ENCODE peak calls at places on chromosome 3, in nine cellular contexts. H, J, S, A, Y, T, Z, F and G are unnamed samples.

GRCh38 chr3:14301558-14301957 is 100.8 kb upstream of the SLC6A6 start:
- DNase-seq in H (peak; percentile 65), J (no peak), S (no peak), A (no peak), Y (no peak), T (no peak), Z (no peak), F (peak; percentile 45), G (no peak)

GRCh38 chr3:58630081-58630709 is 36.4 kb downstream of the FAM3D start:
- DNase-seq in H (peak; percentile 43), J (peak; percentile 39), S (peak; percentile 62), A (peak; percentile 40), Y (no peak), T (peak; percentile 33), Z (peak; percentile 48), F (peak; percentile 93), G (peak; percentile 62)

GRCh38 chr3:23019596-23020300 is 183.4 kb upstream of the UBE2E2 start:
- DNase-seq in H (no peak), J (peak; percentile 59), S (no peak), A (peak; percentile 70), Y (no peak), T (peak; percentile 44), Z (no peak), F (no peak), G (no peak)

GRCh38 chr3:13932578-13933295 is 52.9 kb upstream of the WNT7A start:
- DNase-seq in H (peak; percentile 6), J (no peak), S (no peak), A (no peak), Y (no peak), T (no peak), Z (no peak), F (peak; percentile 22), G (peak; percentile 41)

GRCh38 chr3:151589311-151589710 is 128.4 kb upstream of the IGSF10 start:
- DNase-seq in H (no peak), J (peak; percentile 24), S (no peak), A (no peak), Y (no peak), T (no peak), Z (no peak), F (no peak), G (no peak)

GRCh38 chr3:43863966-43864933 is 173.5 kb downstream of the ABHD5 start:
- DNase-seq in H (no peak), J (no peak), S (no peak), A (no peak), Y (no peak), T (no peak), Z (no peak), F (no peak), G (no peak)

GRCh38 chr3:65883614-65884013 is 155.1 kb downstream of the MAGI1 start:
- DNase-seq in H (no peak), J (peak; percentile 28), S (peak; percentile 68), A (no peak), Y (no peak), T (peak; percentile 14), Z (no peak), F (no peak), G (no peak)

GRCh38 chr3:56467801-56468183 is 475 bp downstream of the ERC2 start:
- DNase-seq in H (no peak), J (no peak), S (no peak), A (no peak), Y (no peak), T (no peak), Z (no peak), F (peak; percentile 53), G (peak; percentile 0)

GRCh38 chr3:156673732-156674045 is 701 bp upstream of the TIPARP start:
- DNase-seq in H (no peak), J (no peak), S (no peak), A (no peak), Y (no peak), T (no peak), Z (no peak), F (no peak), G (no peak)

GRCh38 chr3:156674046-156674910 is at the start of gene TIPARP:
- DNase-seq in H (peak; percentile 98), J (peak; percentile 96), S (peak; percentile 99), A (peak; percentile 95), Y (peak; percentile 99), T (peak; percentile 90), Z (peak; percentile 100), F (peak; percentile 95), G (peak; percentile 99)

GRCh38 chr3:156675744-156676466 is 1.5 kb downstream of the TIPARP start:
- DNase-seq in H (peak; percentile 94), J (peak; percentile 86), S (peak; percentile 88), A (peak; percentile 88), Y (no peak), T (peak; percentile 82), Z (no peak), F (peak; percentile 21), G (peak; percentile 89)

GRCh38 chr3:156676467-156677119 is 2.2 kb downstream of the TIPARP start:
- DNase-seq in H (peak; percentile 78), J (no peak), S (no peak), A (peak; percentile 65), Y (no peak), T (peak; percentile 31), Z (peak; percentile 39), F (no peak), G (peak; percentile 74)

GRCh38 chr3:156674911-156675743 is 737 bp downstream of the TIPARP start:
- DNase-seq in H (peak; percentile 34), J (no peak), S (peak; percentile 59), A (no peak), Y (no peak), T (no peak), Z (peak; percentile 67), F (peak; percentile 82), G (peak; percentile 69)
- TF ChIP-seq CTCF in H (peak; percentile 13), J (peak; percentile 14), S (peak; percentile 46), A (peak; percentile 60), Y (no peak), T (no peak), Z (peak; percentile 67), F (peak; percentile 68), G (peak; percentile 47)

DNA sequence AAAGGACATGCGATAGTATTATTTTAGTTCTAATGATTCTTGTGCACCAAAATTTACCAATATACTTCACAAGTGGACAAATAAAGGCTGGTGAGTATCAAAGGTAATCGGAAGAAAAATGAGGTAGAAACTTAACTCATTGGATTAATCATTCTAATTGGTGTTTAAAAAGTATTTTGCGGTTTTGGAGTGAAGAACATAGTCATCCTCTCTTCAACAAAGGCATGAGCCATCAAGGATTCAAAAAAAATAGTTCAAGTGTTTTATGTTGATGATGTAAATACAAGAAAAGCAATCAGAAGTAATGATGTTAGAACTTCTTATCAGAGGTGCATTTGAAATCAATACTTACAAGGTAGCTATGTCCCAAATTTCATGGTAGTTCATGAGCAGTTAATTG is 221.5 kb downstream of the P3H2 start:
- DNase-seq in H (no peak), J (no peak), S (no peak), A (no peak), Y (no peak), T (no peak), Z (no peak), F (no peak), G (no peak)
- TF ChIP-seq EZH2 in H (no peak), J (no peak), S (no peak), A (no peak), Y (no peak), T (no peak), Z (no peak), F (no peak), G (no peak)

GRCh38 chr3:149514471-149514870 is 40.0 kb downstream of the TM4SF4 start:
- DNase-seq in H (no peak), J (no peak), S (no peak), A (no peak), Y (no peak), T (no peak), Z (no peak), F (no peak), G (no peak)

GRCh38 chr3:149512073-149512782 is 37.7 kb downstream of the TM4SF4 start:
- DNase-seq in H (peak; percentile 36), J (peak; percentile 52), S (peak; percentile 77), A (peak; percentile 53), Y (no peak), T (peak; percentile 30), Z (peak; percentile 65), F (peak; percentile 88), G (peak; percentile 70)

GRCh38 chr3:149516920-149517319 is 42.4 kb downstream of the TM4SF4 start:
- DNase-seq in H (no peak), J (no peak), S (no peak), A (no peak), Y (no peak), T (no peak), Z (no peak), F (no peak), G (no peak)

GRCh38 chr3:149511040-149511626 is 36.6 kb downstream of the TM4SF4 start:
- DNase-seq in H (no peak), J (no peak), S (no peak), A (peak; percentile 72), Y (no peak), T (no peak), Z (no peak), F (no peak), G (no peak)

DNA sequence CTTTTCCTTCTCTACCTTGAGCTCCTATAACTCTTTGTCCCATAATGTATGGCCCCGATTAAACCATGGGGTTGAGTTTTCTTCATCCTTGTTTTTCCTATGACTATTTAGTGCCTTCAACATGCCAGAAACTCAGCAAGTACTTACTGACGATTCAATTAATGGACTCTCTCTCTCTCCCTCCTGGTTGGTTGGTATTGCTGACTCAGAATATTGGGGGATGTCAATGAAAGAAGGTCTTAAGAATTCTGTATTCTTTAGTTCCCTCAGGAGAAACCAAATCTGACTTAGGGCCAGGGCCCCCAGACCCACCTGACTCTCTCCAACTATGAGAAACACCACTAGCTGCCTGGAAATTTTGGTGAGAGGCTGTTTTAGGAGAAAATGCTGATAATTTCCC is 40.7 kb downstream of the TM4SF4 start:
- DNase-seq in H (no peak), J (no peak), S (no peak), A (no peak), Y (no peak), T (no peak), Z (no peak), F (no peak), G (no peak)
- H3K27ac ChIP-seq in H (no peak overlapping the region), J (no peak overlapping the region), S (no peak overlapping the region), A (no peak overlapping the region), Y (no peak overlapping the region), T (no peak overlapping the region), Z (no peak overlapping the region), F (no peak overlapping the region), G (no peak overlapping the region)

GRCh38 chr3:39102504-39103323 is 4.7 kb downstream of the GORASP1 start:
- DNase-seq in H (no peak), J (no peak), S (no peak), A (no peak), Y (no peak), T (no peak), Z (no peak), F (no peak), G (no peak)

GRCh38 chr3:39101022-39101689 is 6.3 kb downstream of the GORASP1 start:
- DNase-seq in H (peak; percentile 16), J (peak; percentile 6), S (peak; percentile 32), A (no peak), Y (no peak), T (no peak), Z (peak; percentile 55), F (peak; percentile 77), G (no peak)

GRCh38 chr3:39103791-39104552 is 3.5 kb downstream of the GORASP1 start:
- DNase-seq in H (no peak), J (no peak), S (no peak), A (no peak), Y (no peak), T (no peak), Z (no peak), F (no peak), G (no peak)

GRCh38 chr3:39104961-39105686 is 2.3 kb downstream of the GORASP1 start:
- DNase-seq in H (no peak), J (no peak), S (no peak), A (no peak), Y (no peak), T (no peak), Z (no peak), F (no peak), G (no peak)

DNA sequence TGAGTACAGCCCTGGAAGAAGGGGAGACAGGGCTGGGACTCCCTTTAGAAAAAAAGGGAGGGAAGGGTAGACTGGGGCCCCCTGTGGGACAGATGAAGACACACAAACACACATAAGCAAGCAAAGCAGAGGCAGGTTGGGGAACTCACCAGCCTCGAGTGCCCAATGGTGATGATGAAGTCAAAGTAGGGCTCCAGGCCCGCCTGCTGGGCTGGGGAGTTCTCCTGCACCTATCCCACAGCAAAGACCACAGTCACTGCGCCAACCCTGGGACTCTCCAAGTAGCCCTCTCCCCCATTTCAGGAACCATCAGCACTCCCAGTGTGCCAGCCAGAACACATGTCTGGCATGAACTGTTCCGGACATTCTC is 4.1 kb downstream of the GORASP1 start:
- DNase-seq in H (no peak), J (no peak), S (no peak), A (no peak), Y (no peak), T (no peak), Z (no peak), F (peak; percentile 68), G (no peak)
- TF ChIP-seq CTCF in H (no peak), J (no peak), S (no peak), A (no peak), Y (peak; percentile 23), T (no peak), Z (peak; percentile 18), F (peak; percentile 48), G (no peak)